ENCODE peak calls at places on chromosomes 16 and 17, in four cellular contexts. One of them, this sample, is unnamed.

GRCh38 chr16:53743149-53743566 is 39.2 kb downstream of the FTO start:
- DNase-seq in IMR-90: peak
- DNase-seq in H1: no peak
- DNase-seq in H9: peak
- DNase-seq in this sample: peak

GRCh38 chr17:81028506-81028858 is 6.5 kb upstream of the BAIAP2 start:
- DNase-seq in IMR-90: no peak
- DNase-seq in H1: no peak
- DNase-seq in H9: no peak
- DNase-seq in this sample: no peak

GRCh38 chr16:56424404-56424765 is 960 bp downstream of the AMFR start:
- DNase-seq in IMR-90: no peak
- DNase-seq in H1: no peak
- DNase-seq in H9: no peak
- DNase-seq in this sample: peak

GRCh38 chr17:61449707-61450640 is 2.2 kb upstream of the TBX4 start:
- DNase-seq in IMR-90: no peak
- DNase-seq in H1: no peak
- DNase-seq in H9: no peak
- DNase-seq in this sample: no peak

GRCh38 chr16:88940196-88941050 is 36.6 kb downstream of the CBFA2T3 start:
- DNase-seq in IMR-90: no peak
- DNase-seq in H1: no peak
- DNase-seq in H9: peak
- DNase-seq in this sample: no peak

GRCh38 chr17:10182785-10183184 is 15.6 kb downstream of the GAS7 start:
- DNase-seq in IMR-90: no peak
- DNase-seq in H1: no peak
- DNase-seq in H9: no peak
- DNase-seq in this sample: no peak

GRCh38 chr16:88289549-88290344 is 93.0 kb upstream of the ZNF469 start:
- DNase-seq in IMR-90: no peak
- DNase-seq in H1: no peak
- DNase-seq in H9: no peak
- DNase-seq in this sample: no peak

GRCh38 chr17:49913226-49914095 is 55.5 kb upstream of the DLX4 start:
- DNase-seq in IMR-90: peak
- DNase-seq in H1: no peak
- DNase-seq in H9: no peak
- DNase-seq in this sample: no peak

GRCh38 chr17:79022507-79022991 is 1.4 kb upstream of the C1QTNF1 start:
- DNase-seq in IMR-90: no peak
- DNase-seq in H1: no peak
- DNase-seq in H9: no peak
- DNase-seq in this sample: no peak

GRCh38 chr17:60602385-60602742 is 2.4 kb downstream of the PPM1D start:
- DNase-seq in IMR-90: no peak
- DNase-seq in H1: no peak
- DNase-seq in H9: no peak
- DNase-seq in this sample: peak

GRCh38 chr17:69732272-69732671 is 317.8 kb downstream of the MAP2K6 start:
- DNase-seq in IMR-90: peak
- DNase-seq in H1: no peak
- DNase-seq in H9: no peak
- DNase-seq in this sample: no peak

GRCh38 chr16:55567382-55567781 is 898 bp downstream of the CAPNS2 start:
- DNase-seq in IMR-90: peak
- DNase-seq in H1: no peak
- DNase-seq in H9: no peak
- DNase-seq in this sample: no peak

GRCh38 chr17:50614471-50615051 is 20.1 kb upstream of the ABCC3 start:
- DNase-seq in IMR-90: no peak
- DNase-seq in H1: no peak
- DNase-seq in H9: no peak
- DNase-seq in this sample: no peak

GRCh38 chr17:57956311-57957119 is 1.3 kb upstream of the CUEDC1 start:
- DNase-seq in IMR-90: no peak
- DNase-seq in H1: no peak
- DNase-seq in H9: peak
- DNase-seq in this sample: peak

GRCh38 chr17:61686114-61686513 is 95.1 kb upstream of the NACA2 start:
- DNase-seq in IMR-90: no peak
- DNase-seq in H1: no peak
- DNase-seq in H9: no peak
- DNase-seq in this sample: no peak

GRCh38 chr17:61593404-61593803 is 2.4 kb upstream of the NACA2 start:
- DNase-seq in IMR-90: no peak
- DNase-seq in H1: no peak
- DNase-seq in H9: no peak
- DNase-seq in this sample: no peak

GRCh38 chr17:71003736-71004135 is 834.4 kb downstream of the KCNJ2 start:
- DNase-seq in IMR-90: no peak
- DNase-seq in H1: no peak
- DNase-seq in H9: peak
- DNase-seq in this sample: peak

GRCh38 chr16:28140788-28141618 is 70.8 kb downstream of the XPO6 start:
- DNase-seq in IMR-90: no peak
- DNase-seq in H1: no peak
- DNase-seq in H9: no peak
- DNase-seq in this sample: no peak

GRCh38 chr17:80992948-80993624 is 1.4 kb downstream of the CHMP6 start:
- DNase-seq in IMR-90: no peak
- DNase-seq in H1: no peak
- DNase-seq in H9: no peak
- DNase-seq in this sample: no peak

GRCh38 chr17:66985338-66985737 is 20.8 kb downstream of the CACNG4 start:
- DNase-seq in IMR-90: no peak
- DNase-seq in H1: no peak
- DNase-seq in H9: no peak
- DNase-seq in this sample: no peak

GRCh38 chr16:8258523-8258922 is 331.8 kb downstream of the TMEM114 start:
- DNase-seq in IMR-90: no peak
- DNase-seq in H1: no peak
- DNase-seq in H9: peak
- DNase-seq in this sample: no peak

GRCh38 chr17:9942885-9943284 is 37.8 kb upstream of the RCVRN start:
- DNase-seq in IMR-90: no peak
- DNase-seq in H1: no peak
- DNase-seq in H9: no peak
- DNase-seq in this sample: no peak

GRCh38 chr16:22265351-22265750 is 31.9 kb upstream of the POLR3E start:
- DNase-seq in IMR-90: no peak
- DNase-seq in H1: no peak
- DNase-seq in H9: no peak
- DNase-seq in this sample: no peak

GRCh38 chr17:4673169-4673568 is 30.8 kb downstream of the PELP1 start:
- DNase-seq in IMR-90: no peak
- DNase-seq in H1: no peak
- DNase-seq in H9: no peak
- DNase-seq in this sample: no peak

GRCh38 chr16:424033-424622 is 1.3 kb upstream of the RAB11FIP3 start:
- DNase-seq in IMR-90: peak
- DNase-seq in H1: no peak
- DNase-seq in H9: no peak
- DNase-seq in this sample: no peak

GRCh38 chr17:81059026-81059425 is 24.1 kb downstream of the BAIAP2 start:
- DNase-seq in IMR-90: no peak
- DNase-seq in H1: no peak
- DNase-seq in H9: no peak
- DNase-seq in this sample: no peak

GRCh38 chr17:50144845-50145531 is 5.5 kb downstream of the PPP1R9B start:
- DNase-seq in IMR-90: no peak
- DNase-seq in H1: no peak
- DNase-seq in H9: no peak
- DNase-seq in this sample: no peak

GRCh38 chr17:49715717-49716279 is 8.0 kb upstream of the SLC35B1 start:
- DNase-seq in IMR-90: no peak
- DNase-seq in H1: no peak
- DNase-seq in H9: no peak
- DNase-seq in this sample: no peak

GRCh38 chr16:66656547-66656946 is 40.0 kb downstream of the CMTM4 start:
- DNase-seq in IMR-90: peak
- DNase-seq in H1: no peak
- DNase-seq in H9: no peak
- DNase-seq in this sample: no peak

GRCh38 chr16:66658860-66659190 is 37.7 kb downstream of the CMTM4 start:
- DNase-seq in IMR-90: no peak
- DNase-seq in H1: no peak
- DNase-seq in H9: no peak
- DNase-seq in this sample: no peak

GRCh38 chr16:66661210-66661560 is 35.4 kb downstream of the CMTM4 start:
- DNase-seq in IMR-90: no peak
- DNase-seq in H1: no peak
- DNase-seq in H9: no peak
- DNase-seq in this sample: no peak

GRCh38 chr16:66660422-66661209 is 35.9 kb downstream of the CMTM4 start:
- DNase-seq in IMR-90: peak
- DNase-seq in H1: no peak
- DNase-seq in H9: no peak
- DNase-seq in this sample: peak

DNA sequence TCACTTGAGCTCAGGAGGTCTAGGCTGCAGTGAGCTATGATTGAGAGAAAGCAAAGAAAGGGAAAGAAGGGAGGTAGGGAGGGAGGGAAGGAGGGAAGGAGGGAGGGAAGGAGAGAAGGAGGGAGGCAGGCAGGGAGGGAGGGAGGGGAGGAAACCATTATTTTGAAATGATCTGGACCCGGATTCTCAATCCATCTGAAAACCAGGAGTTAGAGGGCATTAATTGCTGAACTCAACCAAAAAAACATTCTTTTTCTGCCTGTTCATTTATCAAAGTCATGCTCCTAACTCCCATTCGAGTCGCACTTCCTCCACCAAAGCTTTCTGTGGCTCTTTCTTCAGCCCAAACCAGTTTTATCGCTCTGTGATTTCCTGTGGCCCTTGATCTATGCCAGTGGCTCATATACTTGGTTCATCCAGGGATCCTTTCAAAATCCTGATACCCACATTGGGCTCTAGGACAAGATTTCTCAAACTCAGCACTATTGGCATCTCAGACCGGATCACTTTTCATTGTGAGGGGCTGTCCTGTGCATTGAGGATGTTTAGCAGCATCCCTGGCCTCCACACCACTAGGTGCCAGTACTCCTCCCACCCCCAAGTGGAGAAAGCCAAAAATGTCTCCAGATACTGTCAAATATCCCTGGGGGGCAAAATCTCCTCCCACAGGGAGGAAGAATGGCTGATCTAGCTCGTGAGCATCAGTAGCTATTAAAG is 38.2 kb downstream of the CMTM4 start:
- DNase-seq in IMR-90: no peak
- DNase-seq in H1: no peak
- DNase-seq in H9: no peak
- DNase-seq in this sample: peak
- H3K56ac ChIP-seq in IMR-90: no peak
- H3K56ac ChIP-seq in H1: no peak
- H3K56ac ChIP-seq in H9: no peak
- H3K56ac ChIP-seq in this sample: no peak

GRCh38 chr17:45263477-45263860 is 1.6 kb upstream of the SPATA32 start:
- DNase-seq in IMR-90: no peak
- DNase-seq in H1: no peak
- DNase-seq in H9: peak
- DNase-seq in this sample: no peak

GRCh38 chr17:45262516-45263476 is 902 bp upstream of the SPATA32 start:
- DNase-seq in IMR-90: peak
- DNase-seq in H1: no peak
- DNase-seq in H9: peak
- DNase-seq in this sample: no peak

GRCh38 chr17:45261577-45262515 is at the start of gene SPATA32:
- DNase-seq in IMR-90: peak
- DNase-seq in H1: no peak
- DNase-seq in H9: peak
- DNase-seq in this sample: peak

GRCh38 chr17:45257115-45257514 is 4.8 kb downstream of the SPATA32 start:
- DNase-seq in IMR-90: no peak
- DNase-seq in H1: no peak
- DNase-seq in H9: peak
- DNase-seq in this sample: no peak

GRCh38 chr17:45260204-45260783 is 1.6 kb downstream of the SPATA32 start:
- DNase-seq in IMR-90: no peak
- DNase-seq in H1: no peak
- DNase-seq in H9: no peak
- DNase-seq in this sample: no peak
- H3K56ac ChIP-seq in IMR-90: no peak
- H3K56ac ChIP-seq in H1: no peak
- H3K56ac ChIP-seq in H9: no peak
- H3K56ac ChIP-seq in this sample: no peak

GRCh38 chr16:51357839-51358238 is 206.8 kb upstream of the SALL1 start:
- DNase-seq in IMR-90: no peak
- DNase-seq in H1: no peak
- DNase-seq in H9: no peak
- DNase-seq in this sample: no peak
- H3K56ac ChIP-seq in IMR-90: no peak
- H3K56ac ChIP-seq in H1: no peak
- H3K56ac ChIP-seq in H9: no peak
- H3K56ac ChIP-seq in this sample: no peak

DNA sequence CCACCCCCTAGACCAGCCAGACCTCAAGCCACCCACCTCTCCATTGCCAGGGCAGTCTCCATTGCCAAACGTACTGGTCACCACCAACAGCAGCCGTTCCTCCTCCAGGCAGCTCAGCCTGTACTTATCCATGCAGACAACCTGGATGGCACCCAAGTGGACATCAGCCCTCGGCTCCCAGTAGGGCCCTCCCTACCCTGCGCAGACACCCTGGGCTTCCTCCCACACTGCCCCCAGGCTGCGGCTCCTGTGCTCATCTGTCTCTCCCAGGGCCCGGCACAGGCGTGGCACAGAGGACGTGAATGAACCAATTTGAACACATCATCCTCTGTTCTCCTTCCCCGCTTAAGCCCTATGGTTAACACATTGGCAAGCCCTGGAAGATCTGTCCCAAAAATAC is 29.5 kb downstream of the NOS2 start:
- DNase-seq in IMR-90: no peak
- DNase-seq in H1: no peak
- DNase-seq in H9: no peak
- DNase-seq in this sample: no peak
- H3K56ac ChIP-seq in IMR-90: no peak
- H3K56ac ChIP-seq in H1: no peak
- H3K56ac ChIP-seq in H9: no peak
- H3K56ac ChIP-seq in this sample: no peak

DNA sequence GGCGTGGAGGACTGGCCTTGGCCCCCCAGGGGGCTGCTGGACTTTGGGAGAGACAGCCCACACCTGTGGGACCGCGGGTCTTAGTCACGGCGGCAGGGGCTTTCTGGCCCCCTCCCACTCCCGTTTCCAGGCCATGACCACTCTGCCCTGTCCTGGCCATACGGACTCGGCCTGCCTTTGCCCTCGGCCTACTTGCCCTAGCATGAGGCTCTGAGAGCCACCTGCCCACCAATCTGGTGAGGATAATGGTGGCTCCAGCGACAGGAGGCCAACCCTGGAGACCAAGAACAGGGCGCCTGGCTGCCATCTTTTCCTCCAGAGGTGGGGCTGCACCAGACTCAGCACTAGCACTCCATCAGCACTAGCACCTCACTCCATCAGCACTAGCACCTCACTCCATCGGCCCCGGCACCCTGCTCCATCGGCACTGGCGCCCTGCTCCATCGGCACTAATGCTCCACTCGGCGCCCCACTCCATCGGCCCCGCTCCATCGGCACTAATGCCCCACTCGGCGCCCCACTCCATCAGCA is 7.0 kb downstream of the ZNF213 start:
- DNase-seq in IMR-90: no peak
- DNase-seq in H1: no peak
- DNase-seq in H9: no peak
- DNase-seq in this sample: no peak
- H3K56ac ChIP-seq in IMR-90: no peak
- H3K56ac ChIP-seq in H1: no peak
- H3K56ac ChIP-seq in H9: no peak
- H3K56ac ChIP-seq in this sample: no peak